ENCODE peak calls at places on chromosomes 4 and X, in five cellular contexts. One of them, this sample, is unnamed.
A peak's percentile ranks its signal among the peaks of the same experiment; 100 is the strongest.

GRCh38 chrX:129553619-129554288 is 13.7 kb downstream of the OCRL start:
- DNase-seq in HTR-8/SVneo: no peak
- DNase-seq in AG20443: no peak
- DNase-seq in ureter: no peak
- DNase-seq in GM23248: no peak
- DNase-seq in this sample: no peak

GRCh38 chrX:30065226-30065625 is 150.1 kb upstream of the MAGEB2 start:
- DNase-seq in HTR-8/SVneo: peak; percentile 48
- DNase-seq in AG20443: peak; percentile 6
- DNase-seq in ureter: no peak
- DNase-seq in GM23248: peak; percentile 6
- DNase-seq in this sample: no peak

GRCh38 chr4:86910369-86910768 is 18.1 kb upstream of the C4orf36 start:
- DNase-seq in HTR-8/SVneo: no peak
- DNase-seq in AG20443: no peak
- DNase-seq in ureter: no peak
- DNase-seq in GM23248: no peak
- DNase-seq in this sample: no peak

GRCh38 chr4:52983563-52984303 is 121.6 kb downstream of the RASL11B start:
- DNase-seq in HTR-8/SVneo: peak; percentile 11
- DNase-seq in AG20443: peak; percentile 55
- DNase-seq in ureter: no peak
- DNase-seq in GM23248: peak; percentile 79
- DNase-seq in this sample: peak; percentile 45

GRCh38 chr4:172762902-172763301 is 405.7 kb upstream of the GALNT7 start:
- DNase-seq in HTR-8/SVneo: no peak
- DNase-seq in AG20443: no peak
- DNase-seq in ureter: no peak
- DNase-seq in GM23248: no peak
- DNase-seq in this sample: no peak

GRCh38 chr4:54041100-54041499 is 23.3 kb downstream of the CHIC2 start:
- DNase-seq in HTR-8/SVneo: no peak
- DNase-seq in AG20443: no peak
- DNase-seq in ureter: no peak
- DNase-seq in GM23248: no peak
- DNase-seq in this sample: no peak

GRCh38 chr4:30616943-30617646 is 103.1 kb upstream of the PCDH7 start:
- DNase-seq in HTR-8/SVneo: no peak
- DNase-seq in AG20443: no peak
- DNase-seq in ureter: no peak
- DNase-seq in GM23248: no peak
- DNase-seq in this sample: no peak

GRCh38 chrX:103175944-103176753 is 38.8 kb upstream of the BEX4 start:
- DNase-seq in HTR-8/SVneo: peak; percentile 11
- DNase-seq in AG20443: peak; percentile 60
- DNase-seq in ureter: peak; percentile 59
- DNase-seq in GM23248: peak; percentile 48
- DNase-seq in this sample: peak; percentile 20

GRCh38 chr4:161252520-161253141 is 911.2 kb downstream of the FSTL5 start:
- DNase-seq in HTR-8/SVneo: peak; percentile 9
- DNase-seq in AG20443: no peak
- DNase-seq in ureter: no peak
- DNase-seq in GM23248: peak; percentile 12
- DNase-seq in this sample: peak; percentile 30

GRCh38 chr4:147831452-147832192 is 99.7 kb downstream of the ARHGAP10 start:
- DNase-seq in HTR-8/SVneo: peak; percentile 80
- DNase-seq in AG20443: peak; percentile 85
- DNase-seq in ureter: peak; percentile 54
- DNase-seq in GM23248: peak; percentile 95
- DNase-seq in this sample: peak; percentile 21

GRCh38 chrX:110248582-110248981 is 69.3 kb downstream of the AMMECR1 start:
- DNase-seq in HTR-8/SVneo: no peak
- DNase-seq in AG20443: no peak
- DNase-seq in ureter: no peak
- DNase-seq in GM23248: peak; percentile 10
- DNase-seq in this sample: no peak

GRCh38 chr4:145177511-145177905 is 2.9 kb downstream of the OTUD4 start:
- DNase-seq in HTR-8/SVneo: no peak
- DNase-seq in AG20443: peak; percentile 25
- DNase-seq in ureter: no peak
- DNase-seq in GM23248: peak; percentile 77
- DNase-seq in this sample: peak; percentile 9

GRCh38 chr4:825969-826330 is at the start of gene CPLX1:
- DNase-seq in HTR-8/SVneo: peak; percentile 35
- DNase-seq in AG20443: peak; percentile 62
- DNase-seq in ureter: no peak
- DNase-seq in GM23248: peak; percentile 67
- DNase-seq in this sample: no peak

GRCh38 chr4:15754323-15754722 is 23.8 kb upstream of the CD38 start:
- DNase-seq in HTR-8/SVneo: no peak
- DNase-seq in AG20443: no peak
- DNase-seq in ureter: no peak
- DNase-seq in GM23248: peak; percentile 18
- DNase-seq in this sample: no peak

GRCh38 chrX:9349572-9350259 is 115.1 kb upstream of the TBL1X start:
- DNase-seq in HTR-8/SVneo: no peak
- DNase-seq in AG20443: peak; percentile 19
- DNase-seq in ureter: no peak
- DNase-seq in GM23248: peak; percentile 61
- DNase-seq in this sample: no peak

GRCh38 chr4:54032558-54033135 is 31.8 kb downstream of the CHIC2 start:
- DNase-seq in HTR-8/SVneo: no peak
- DNase-seq in AG20443: no peak
- DNase-seq in ureter: no peak
- DNase-seq in GM23248: no peak
- DNase-seq in this sample: no peak

GRCh38 chrX:154378059-154378798 is 866 bp upstream of the EMD start:
- DNase-seq in HTR-8/SVneo: no peak
- DNase-seq in AG20443: peak; percentile 71
- DNase-seq in ureter: peak; percentile 81
- DNase-seq in GM23248: peak; percentile 68
- DNase-seq in this sample: peak; percentile 46

GRCh38 chrX:104195489-104196084 is 29.3 kb downstream of the FAM199X start:
- DNase-seq in HTR-8/SVneo: no peak
- DNase-seq in AG20443: peak; percentile 10
- DNase-seq in ureter: no peak
- DNase-seq in GM23248: peak; percentile 42
- DNase-seq in this sample: peak; percentile 4

GRCh38 chrX:145832796-145833195 is 15.2 kb downstream of the SLITRK2 start:
- DNase-seq in HTR-8/SVneo: no peak
- DNase-seq in AG20443: no peak
- DNase-seq in ureter: no peak
- DNase-seq in GM23248: no peak
- DNase-seq in this sample: no peak

This sample was measured in SJCRH30.